ENCODE peak calls at places on chromosomes 4 and X, in eight cellular contexts. I is brain microvascular endothelial cell; M is MCF 10A; Y is GM06990; O is AG09309; H is ascending aorta; A is NB4; B is CD4-positive, alpha-beta T cell. E is an unnamed sample.

GRCh38 chrX:106999002-106999975 is 723 bp downstream of the MORC4 start:
- DNase-seq in I (peak; percentile 33), M (peak; percentile 62), Y (peak; percentile 22), O (no peak), H (no peak), A (peak; percentile 3), B (peak; percentile 38), E (peak; percentile 25)

GRCh38 chr4:156778606-156779005 is 193.0 kb downstream of the PDGFC start:
- DNase-seq in I (no peak), M (peak; percentile 76), Y (no peak), O (peak; percentile 93), H (no peak), A (no peak), B (no peak), E (peak; percentile 32)

GRCh38 chrX:10217218-10217617 is 60.4 kb downstream of the CLCN4 start:
- DNase-seq in I (no peak), M (no peak), Y (no peak), O (no peak), H (no peak), A (peak; percentile 54), B (no peak), E (no peak)

GRCh38 chr4:183918696-183919095 is 13.6 kb downstream of the STOX2 start:
- DNase-seq in I (no peak), M (no peak), Y (no peak), O (no peak), H (no peak), A (no peak), B (no peak), E (no peak)

GRCh38 chrX:53494427-53494826 is 60.3 kb upstream of the HSD17B10 start:
- DNase-seq in I (peak; percentile 20), M (peak; percentile 35), Y (no peak), O (no peak), H (no peak), A (peak; percentile 47), B (no peak), E (no peak)

GRCh38 chr4:27836505-27836904 is 975.9 kb downstream of the STIM2 start:
- DNase-seq in I (peak; percentile 57), M (no peak), Y (no peak), O (no peak), H (no peak), A (no peak), B (no peak), E (no peak)

GRCh38 chr4:164748375-164748774 is 5.6 kb upstream of the SMIM31 start:
- DNase-seq in I (no peak), M (peak; percentile 39), Y (no peak), O (no peak), H (no peak), A (peak; percentile 16), B (no peak), E (peak; percentile 14)

GRCh38 chr4:127997534-127998388 is 32.6 kb downstream of the ABHD18 start:
- DNase-seq in I (no peak), M (peak; percentile 76), Y (peak; percentile 53), O (peak; percentile 14), H (no peak), A (peak; percentile 9), B (no peak), E (peak; percentile 71)

GRCh38 chr4:144347116-144347515 is 206.6 kb upstream of the GYPA start:
- DNase-seq in I (no peak), M (no peak), Y (no peak), O (no peak), H (no peak), A (no peak), B (no peak), E (no peak)

GRCh38 chr4:148618856-148619255 is 176.6 kb upstream of the NR3C2 start:
- DNase-seq in I (no peak), M (peak; percentile 13), Y (no peak), O (no peak), H (no peak), A (no peak), B (no peak), E (no peak)

DNA sequence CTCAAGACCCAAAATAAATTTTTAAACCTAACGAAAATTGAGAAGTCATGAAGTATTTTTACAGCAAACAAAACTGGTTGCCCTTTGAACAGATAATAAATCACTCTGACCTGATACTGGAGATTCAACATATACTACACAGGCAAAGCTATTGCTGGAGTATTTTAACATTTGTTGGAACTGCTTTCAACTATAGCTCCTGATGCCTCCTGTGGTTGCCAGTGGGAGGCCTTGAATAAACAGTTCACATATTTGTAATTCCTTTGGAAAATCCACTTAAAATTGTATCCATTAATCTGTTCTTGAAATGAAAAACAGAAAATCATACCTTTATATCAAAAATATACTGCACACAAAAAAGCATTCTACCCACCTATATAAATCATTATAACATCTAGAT is 605.1 kb downstream of the KCTD8 start:
- DNase-seq in I (peak; percentile 0), M (peak; percentile 14), Y (no peak), O (no peak), H (no peak), A (no peak), B (no peak), E (no peak)
- TF ChIP-seq CTCF in I (peak; percentile 36), M (peak; percentile 12), Y (no peak), O (no peak), H (no peak), A (no peak), B (no peak), E (no peak)

GRCh38 chr4:169906104-169906503 is 120.1 kb downstream of the MFAP3L start:
- DNase-seq in I (no peak), M (peak; percentile 37), Y (no peak), O (no peak), H (no peak), A (peak; percentile 9), B (no peak), E (peak; percentile 19)

GRCh38 chr4:169906821-169907220 is 119.4 kb downstream of the MFAP3L start:
- DNase-seq in I (no peak), M (no peak), Y (no peak), O (no peak), H (no peak), A (no peak), B (no peak), E (no peak)

GRCh38 chr4:169900241-169900845 is 125.9 kb downstream of the MFAP3L start:
- DNase-seq in I (no peak), M (peak; percentile 23), Y (no peak), O (no peak), H (no peak), A (no peak), B (no peak), E (no peak)

GRCh38 chr4:169899295-169899694 is 126.9 kb downstream of the MFAP3L start:
- DNase-seq in I (peak; percentile 5), M (peak; percentile 29), Y (no peak), O (no peak), H (no peak), A (no peak), B (no peak), E (no peak)

GRCh38 chr4:169902658-169903345 is 123.4 kb downstream of the MFAP3L start:
- DNase-seq in I (no peak), M (no peak), Y (no peak), O (no peak), H (no peak), A (no peak), B (no peak), E (peak; percentile 20)
- TF ChIP-seq CTCF in I (no peak), M (no peak), Y (no peak), O (no peak), H (peak; percentile 47), A (no peak), B (no peak), E (no peak)

GRCh38 chrX:102651242-102651967 is at the start of gene GPRASP1:
- DNase-seq in I (peak; percentile 2), M (no peak), Y (no peak), O (no peak), H (no peak), A (no peak), B (peak; percentile 66), E (no peak)

GRCh38 chrX:102650903-102651241 is 411 bp upstream of the GPRASP1 start:
- DNase-seq in I (no peak), M (no peak), Y (no peak), O (no peak), H (no peak), A (no peak), B (no peak), E (no peak)

GRCh38 chrX:102654696-102655095 is 3.4 kb downstream of the GPRASP1 start:
- DNase-seq in I (no peak), M (no peak), Y (no peak), O (no peak), H (no peak), A (no peak), B (no peak), E (no peak)

DNA sequence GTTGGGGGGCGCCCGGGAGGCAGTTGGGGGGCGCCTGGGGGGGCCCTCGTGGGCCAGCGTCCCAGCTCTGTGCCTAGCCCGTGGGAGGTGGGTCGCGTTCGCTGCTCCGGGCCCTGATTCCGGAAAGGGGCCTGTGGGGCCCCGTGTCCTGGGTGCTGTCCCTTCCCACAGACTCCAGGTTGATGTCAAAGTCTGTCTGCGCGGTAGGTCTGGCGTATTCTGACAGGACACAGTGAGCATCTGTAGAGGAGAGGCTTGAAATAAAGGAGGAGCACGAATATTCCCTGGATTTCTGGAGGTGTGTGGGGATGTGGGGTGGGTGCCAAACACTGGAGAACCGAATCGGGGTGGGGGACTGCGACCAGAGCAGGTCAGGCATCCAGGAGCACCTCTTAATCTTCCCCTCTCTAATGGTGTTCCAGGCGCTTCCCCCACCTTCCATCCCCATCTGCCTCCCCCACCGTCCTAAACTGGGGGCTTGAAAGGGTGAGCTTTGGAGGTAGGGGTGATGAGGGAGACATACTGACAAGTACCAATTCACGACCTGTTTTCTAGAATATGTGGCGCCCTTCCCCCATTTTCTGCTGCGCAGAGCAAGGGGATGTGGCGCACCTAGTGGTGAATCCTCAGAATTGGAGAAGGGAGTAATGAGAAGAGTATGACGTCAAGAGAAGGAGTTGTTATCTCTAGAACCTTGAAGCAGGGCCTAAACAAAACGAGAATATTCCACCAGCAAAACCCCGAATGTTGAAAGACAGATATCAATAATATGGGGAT is 873 bp downstream of the GPRASP1 start:
- DNase-seq in I (peak; percentile 33), M (no peak), Y (no peak), O (no peak), H (no peak), A (no peak), B (peak; percentile 61), E (peak; percentile 30)
- TF ChIP-seq CTCF in I (peak; percentile 72), M (no peak), Y (peak; percentile 44), O (peak; percentile 54), H (peak; percentile 61), A (no peak), B (peak; percentile 54), E (peak; percentile 15)

DNA sequence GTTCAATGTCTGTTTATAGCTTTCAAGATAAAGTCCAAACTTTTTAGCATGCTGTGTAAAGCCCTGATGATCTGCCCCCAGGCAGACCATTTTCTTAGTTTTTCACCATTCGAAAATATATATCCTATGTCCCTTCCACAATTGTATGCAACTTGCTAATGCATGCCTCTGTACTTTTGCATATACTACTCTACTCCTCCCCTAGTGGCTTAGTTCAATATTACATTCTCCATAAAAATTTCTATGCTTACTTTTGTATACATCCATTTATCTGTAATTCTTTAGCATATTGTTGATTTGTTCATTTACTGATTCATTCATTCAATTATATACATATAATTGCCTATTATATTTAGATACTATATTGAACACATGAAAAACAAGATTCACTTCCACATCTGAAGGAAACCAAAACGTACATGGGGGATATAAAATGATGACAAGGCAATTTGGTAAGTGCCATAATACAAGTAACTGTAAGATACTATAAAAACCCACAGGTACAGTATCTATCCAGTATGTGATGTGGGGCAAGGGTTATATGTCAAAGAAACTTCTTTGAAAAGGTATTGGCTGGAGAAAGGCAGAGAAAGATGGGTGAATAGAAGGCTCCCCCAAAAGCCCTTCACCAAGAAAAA is 902.5 kb downstream of the FAM133A start:
- DNase-seq in I (no peak), M (peak; percentile 24), Y (no peak), O (no peak), H (no peak), A (peak; percentile 0), B (no peak), E (no peak)
- TF ChIP-seq CTCF in I (no peak), M (peak; percentile 37), Y (peak; percentile 40), O (peak; percentile 15), H (peak; percentile 6), A (no peak), B (no peak), E (no peak)